ENCODE peak calls at places on chromosome 15, in five cellular contexts. One of them, this sample, is unnamed.

GRCh38 chr15:66253296-66253642 is 281 bp downstream of the MEGF11 start:
- DNase-seq in esophagus squamous epithelium: no peak
- DNase-seq in A549: no peak
- DNase-seq in breast epithelium: no peak
- DNase-seq in uterus: no peak
- DNase-seq in this sample: no peak

GRCh38 chr15:42154576-42155355 is 1.7 kb downstream of the PLA2G4F start:
- DNase-seq in esophagus squamous epithelium: no peak
- DNase-seq in A549: no peak
- DNase-seq in breast epithelium: no peak
- DNase-seq in uterus: no peak
- DNase-seq in this sample: no peak

GRCh38 chr15:100170673-100171210 is 171.0 kb downstream of the ADAMTS17 start:
- DNase-seq in esophagus squamous epithelium: no peak
- DNase-seq in A549: no peak
- DNase-seq in breast epithelium: no peak
- DNase-seq in uterus: no peak
- DNase-seq in this sample: no peak

GRCh38 chr15:32651229-32651837 is 9.8 kb downstream of the SCG5 start:
- DNase-seq in esophagus squamous epithelium: no peak
- DNase-seq in A549: peak; percentile 76
- DNase-seq in breast epithelium: no peak
- DNase-seq in uterus: no peak
- DNase-seq in this sample: peak; percentile 54

GRCh38 chr15:27845535-27846369 is 253.4 kb downstream of the OCA2 start:
- DNase-seq in esophagus squamous epithelium: no peak
- DNase-seq in A549: no peak
- DNase-seq in breast epithelium: no peak
- DNase-seq in uterus: no peak
- DNase-seq in this sample: no peak

GRCh38 chr15:92812271-92812670 is 87.9 kb upstream of the CHD2 start:
- DNase-seq in esophagus squamous epithelium: no peak
- DNase-seq in A549: no peak
- DNase-seq in breast epithelium: no peak
- DNase-seq in uterus: peak; percentile 20
- DNase-seq in this sample: no peak

GRCh38 chr15:85825719-85826118 is 31.0 kb upstream of the KLHL25 start:
- DNase-seq in esophagus squamous epithelium: no peak
- DNase-seq in A549: no peak
- DNase-seq in breast epithelium: peak; percentile 41
- DNase-seq in uterus: no peak
- DNase-seq in this sample: no peak

GRCh38 chr15:24976932-24977331 is 22.1 kb downstream of the SNRPN start:
- DNase-seq in esophagus squamous epithelium: no peak
- DNase-seq in A549: no peak
- DNase-seq in breast epithelium: no peak
- DNase-seq in uterus: no peak
- DNase-seq in this sample: no peak

GRCh38 chr15:66740802-66741201 is 38.8 kb downstream of the SMAD6 start:
- DNase-seq in esophagus squamous epithelium: no peak
- DNase-seq in A549: no peak
- DNase-seq in breast epithelium: no peak
- DNase-seq in uterus: peak; percentile 89
- DNase-seq in this sample: no peak

GRCh38 chr15:47711654-47712053 is 5.7 kb upstream of the SEMA6D start:
- DNase-seq in esophagus squamous epithelium: no peak
- DNase-seq in A549: no peak
- DNase-seq in breast epithelium: no peak
- DNase-seq in uterus: no peak
- DNase-seq in this sample: no peak

GRCh38 chr15:98548172-98548971 is 100.0 kb upstream of the IGF1R start:
- DNase-seq in esophagus squamous epithelium: peak; percentile 6
- DNase-seq in A549: peak; percentile 72
- DNase-seq in breast epithelium: peak; percentile 33
- DNase-seq in uterus: peak; percentile 70
- DNase-seq in this sample: peak; percentile 76

GRCh38 chr15:62278534-62278933 is 113.4 kb upstream of the C2CD4B start:
- DNase-seq in esophagus squamous epithelium: no peak
- DNase-seq in A549: no peak
- DNase-seq in breast epithelium: no peak
- DNase-seq in uterus: no peak
- DNase-seq in this sample: no peak

GRCh38 chr15:68401496-68402431 is 30.2 kb downstream of the ITGA11 start:
- DNase-seq in esophagus squamous epithelium: no peak
- DNase-seq in A549: no peak
- DNase-seq in breast epithelium: no peak
- DNase-seq in uterus: peak; percentile 11
- DNase-seq in this sample: no peak

GRCh38 chr15:42577514-42578031 is 2.2 kb downstream of the STARD9 start:
- DNase-seq in esophagus squamous epithelium: no peak
- DNase-seq in A549: no peak
- DNase-seq in breast epithelium: no peak
- DNase-seq in uterus: no peak
- DNase-seq in this sample: no peak

GRCh38 chr15:100215031-100215842 is 126.5 kb downstream of the ADAMTS17 start:
- DNase-seq in esophagus squamous epithelium: no peak
- DNase-seq in A549: no peak
- DNase-seq in breast epithelium: no peak
- DNase-seq in uterus: no peak
- DNase-seq in this sample: no peak

GRCh38 chr15:31266712-31267111 is 59.9 kb upstream of the KLF13 start:
- DNase-seq in esophagus squamous epithelium: no peak
- DNase-seq in A549: no peak
- DNase-seq in breast epithelium: peak; percentile 14
- DNase-seq in uterus: peak; percentile 5
- DNase-seq in this sample: peak; percentile 20

GRCh38 chr15:77650285-77650684 is 17.6 kb upstream of the LINGO1 start:
- DNase-seq in esophagus squamous epithelium: no peak
- DNase-seq in A549: peak; percentile 41
- DNase-seq in breast epithelium: no peak
- DNase-seq in uterus: no peak
- DNase-seq in this sample: no peak

GRCh38 chr15:89664951-89665350 is 9.7 kb upstream of the KIF7 start:
- DNase-seq in esophagus squamous epithelium: no peak
- DNase-seq in A549: no peak
- DNase-seq in breast epithelium: no peak
- DNase-seq in uterus: no peak
- DNase-seq in this sample: no peak

GRCh38 chr15:52289629-52290081 is 5.9 kb downstream of the MYO5C start:
- DNase-seq in esophagus squamous epithelium: no peak
- DNase-seq in A549: peak; percentile 46
- DNase-seq in breast epithelium: peak; percentile 54
- DNase-seq in uterus: no peak
- DNase-seq in this sample: no peak

GRCh38 chr15:41746802-41747201 is 27.5 kb upstream of the MAPKBP1 start:
- DNase-seq in esophagus squamous epithelium: no peak
- DNase-seq in A549: no peak
- DNase-seq in breast epithelium: no peak
- DNase-seq in uterus: no peak
- DNase-seq in this sample: no peak

GRCh38 chr15:98889930-98890695 is 117.5 kb downstream of the PGPEP1L start:
- DNase-seq in esophagus squamous epithelium: no peak
- DNase-seq in A549: peak; percentile 88
- DNase-seq in breast epithelium: no peak
- DNase-seq in uterus: no peak
- DNase-seq in this sample: no peak

GRCh38 chr15:89057506-89058133 is 30.6 kb upstream of the ABHD2 start:
- DNase-seq in esophagus squamous epithelium: peak; percentile 6
- DNase-seq in A549: peak; percentile 80
- DNase-seq in breast epithelium: peak; percentile 64
- DNase-seq in uterus: peak; percentile 80
- DNase-seq in this sample: peak; percentile 74

GRCh38 chr15:59300618-59301139 is 72.0 kb downstream of the MYO1E start:
- DNase-seq in esophagus squamous epithelium: no peak
- DNase-seq in A549: peak; percentile 65
- DNase-seq in breast epithelium: no peak
- DNase-seq in uterus: peak; percentile 43
- DNase-seq in this sample: no peak

DNA sequence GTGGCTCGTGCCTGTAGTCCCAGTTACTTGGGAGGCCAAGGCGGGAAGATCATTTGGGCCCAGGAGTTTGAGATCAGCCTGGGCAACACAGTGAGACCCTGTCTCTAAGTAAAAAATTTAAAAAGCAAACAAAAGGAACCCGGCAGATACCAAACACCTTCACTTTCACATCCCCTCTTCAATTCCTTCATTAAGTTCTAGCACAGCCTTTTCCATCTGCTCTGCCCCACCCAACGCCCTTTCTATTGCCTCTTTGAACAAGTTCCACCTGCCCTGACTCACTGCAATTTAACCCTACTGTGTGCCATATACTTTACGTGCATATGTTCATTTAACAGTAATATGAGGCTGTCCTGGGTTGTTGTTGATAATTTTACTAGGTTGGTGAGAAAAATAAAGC is 12.4 kb upstream of the SPG11 start:
- DNase-seq in esophagus squamous epithelium: no peak
- DNase-seq in A549: no peak
- DNase-seq in breast epithelium: no peak
- DNase-seq in uterus: no peak
- DNase-seq in this sample: no peak
- TF ChIP-seq POLR2A in esophagus squamous epithelium: no peak
- TF ChIP-seq POLR2A in A549: no peak
- TF ChIP-seq POLR2A in breast epithelium: no peak
- TF ChIP-seq POLR2A in uterus: no peak
- TF ChIP-seq POLR2A in this sample: no peak

GRCh38 chr15:90765489-90765888 is 48.3 kb downstream of the BLM start:
- DNase-seq in esophagus squamous epithelium: no peak
- DNase-seq in A549: no peak
- DNase-seq in breast epithelium: no peak
- DNase-seq in uterus: no peak
- DNase-seq in this sample: no peak
- H3K9me3 ChIP-seq in esophagus squamous epithelium: no peaks in the 10 kb centered on the region
- H3K9me3 ChIP-seq in A549: no peaks in the 10 kb centered on the region
- H3K9me3 ChIP-seq in breast epithelium: no peaks in the 10 kb centered on the region
- H3K9me3 ChIP-seq in uterus: no peaks in the 10 kb centered on the region
- H3K9me3 ChIP-seq in this sample: no peaks in the 10 kb centered on the region

GRCh38 chr15:36066757-36067156 is 512.7 kb upstream of the CDIN1 start:
- DNase-seq in esophagus squamous epithelium: no peak
- DNase-seq in A549: no peak
- DNase-seq in breast epithelium: no peak
- DNase-seq in uterus: no peak
- DNase-seq in this sample: no peak

GRCh38 chr15:36067483-36068274 is 511.7 kb upstream of the CDIN1 start:
- DNase-seq in esophagus squamous epithelium: no peak
- DNase-seq in A549: no peak
- DNase-seq in breast epithelium: no peak
- DNase-seq in uterus: no peak
- DNase-seq in this sample: no peak

DNA sequence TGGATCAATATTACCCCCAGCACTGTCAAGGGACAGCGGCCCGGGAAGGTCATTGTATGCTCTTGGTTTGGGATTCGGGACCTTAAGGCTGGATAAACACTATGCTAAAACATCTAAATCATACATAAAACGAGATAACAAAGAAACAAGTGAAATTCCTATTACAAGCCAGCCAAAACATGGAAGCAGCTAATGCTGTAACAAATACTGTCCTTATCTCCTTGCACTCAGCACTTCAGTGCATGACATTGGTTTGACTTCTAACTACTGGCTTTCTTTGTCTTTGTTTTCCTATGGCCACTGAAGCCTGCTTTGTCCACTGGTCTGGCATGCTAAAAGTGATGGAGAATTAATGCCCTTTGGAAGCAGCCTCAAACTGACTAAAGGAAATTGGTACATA is 516.4 kb upstream of the DPH6 start:
- DNase-seq in esophagus squamous epithelium: no peak
- DNase-seq in A549: no peak
- DNase-seq in breast epithelium: no peak
- DNase-seq in uterus: no peak
- DNase-seq in this sample: no peak
- TF ChIP-seq POLR2A in esophagus squamous epithelium: no peak
- TF ChIP-seq POLR2A in A549: no peak
- TF ChIP-seq POLR2A in breast epithelium: no peak
- TF ChIP-seq POLR2A in uterus: no peak
- TF ChIP-seq POLR2A in this sample: no peak

DNA sequence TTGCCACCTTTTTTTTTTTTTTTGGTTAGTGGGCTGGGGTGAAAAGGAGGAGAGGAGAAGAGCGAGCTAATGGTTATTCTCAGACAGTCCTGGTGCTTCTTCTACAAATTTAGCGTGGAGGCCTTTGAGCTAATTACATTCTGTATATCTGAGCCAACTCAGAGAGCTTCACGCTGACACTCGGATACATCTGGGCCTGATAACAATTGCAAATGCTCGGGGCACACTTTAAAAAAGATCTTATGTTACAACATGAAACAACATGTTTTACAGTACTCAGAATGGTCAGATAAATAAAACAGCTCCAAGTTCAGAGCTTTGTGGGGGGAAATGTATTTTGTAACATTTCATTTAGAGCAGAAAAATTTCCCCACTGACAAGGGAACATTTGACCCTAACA is 966.9 kb upstream of the NR2F2 start:
- DNase-seq in esophagus squamous epithelium: no peak
- DNase-seq in A549: no peak
- DNase-seq in breast epithelium: no peak
- DNase-seq in uterus: no peak
- DNase-seq in this sample: no peak
- H3K9me3 ChIP-seq in esophagus squamous epithelium: peaks cover 6% of the 10 kb centered on the region
- H3K9me3 ChIP-seq in A549: peaks cover 5% of the 10 kb centered on the region
- H3K9me3 ChIP-seq in breast epithelium: peaks cover 5% of the 10 kb centered on the region
- H3K9me3 ChIP-seq in uterus: no peaks in the 10 kb centered on the region
- H3K9me3 ChIP-seq in this sample: no peaks in the 10 kb centered on the region

This sample was measured in adrenal gland.